ENCODE peak calls at places on chromosomes 2 and 18, in seven cellular contexts. C, G, N, V, X, I and R are unnamed samples.

GRCh38 chr18:37649930-37650329 is 84.3 kb upstream of the CELF4 start:
- DNase-seq in G (no peak), I (no peak), N (no peak), C (no peak), V (no peak), X (no peak), R (no peak)

GRCh38 chr2:54776494-54776893 is 53.0 kb downstream of the EML6 start:
- DNase-seq in N (no peak), X (no peak), I (no peak), G (no peak), C (no peak), V (no peak), R (no peak)

GRCh38 chr2:239245872-239246701 is 154.7 kb downstream of the HDAC4 start:
- DNase-seq in X (no peak), I (no peak), N (no peak), V (no peak), C (peak), G (peak), R (no peak)

GRCh38 chr2:204452464-204453023 is 92.7 kb upstream of the PARD3B start:
- DNase-seq in G (no peak), X (peak), I (peak), V (no peak), C (peak), N (no peak), R (peak)

GRCh38 chr2:118983133-118983532 is 41.1 kb downstream of the MARCO start:
- DNase-seq in I (no peak), G (no peak), X (no peak), V (no peak), C (no peak), N (no peak), R (no peak)

GRCh38 chr2:129934044-129934822 is 45.2 kb upstream of the RAB6C start:
- DNase-seq in X (no peak), I (peak), N (no peak), V (no peak), G (no peak), C (no peak), R (no peak)

GRCh38 chr18:66616523-66616983 is 12.7 kb upstream of the CDH19 start:
- DNase-seq in I (no peak), C (no peak), V (no peak), X (no peak), N (no peak), G (no peak), R (no peak)

GRCh38 chr2:71471276-71471675 is 17.9 kb downstream of the DYSF start:
- DNase-seq in X (peak), C (no peak), V (no peak), I (no peak), G (no peak), N (no peak), R (no peak)

GRCh38 chr2:128689971-128690370 is 371.3 kb upstream of the HS6ST1 start:
- DNase-seq in C (no peak), X (no peak), N (no peak), I (no peak), G (peak), V (no peak), R (peak)

GRCh38 chr18:58862404-58862803 is 2.3 kb upstream of the ZNF532 start:
- DNase-seq in N (no peak), V (no peak), X (no peak), I (no peak), G (peak), C (no peak), R (no peak)

GRCh38 chr2:214233164-214233563 is 177.7 kb upstream of the VWC2L start:
- DNase-seq in G (no peak), N (no peak), X (no peak), V (no peak), I (no peak), C (no peak), R (no peak)

GRCh38 chr2:101512993-101513392 is 38.1 kb upstream of the RFX8 start:
- DNase-seq in N (no peak), V (no peak), I (no peak), C (no peak), X (no peak), G (no peak), R (no peak)

GRCh38 chr2:178579006-178579405 is 98.7 kb downstream of the PLEKHA3 start:
- DNase-seq in C (no peak), N (no peak), V (no peak), G (no peak), I (no peak), X (peak), R (no peak)

GRCh38 chr2:205403244-205403845 is 279.0 kb upstream of the NRP2 start:
- DNase-seq in V (no peak), N (no peak), G (no peak), X (peak), I (peak), C (no peak), R (no peak)

GRCh38 chr2:237590272-237591020 is at the start of gene RAB17:
- DNase-seq in G (no peak), N (no peak), V (no peak), I (no peak), X (no peak), C (no peak), R (no peak)

DNA sequence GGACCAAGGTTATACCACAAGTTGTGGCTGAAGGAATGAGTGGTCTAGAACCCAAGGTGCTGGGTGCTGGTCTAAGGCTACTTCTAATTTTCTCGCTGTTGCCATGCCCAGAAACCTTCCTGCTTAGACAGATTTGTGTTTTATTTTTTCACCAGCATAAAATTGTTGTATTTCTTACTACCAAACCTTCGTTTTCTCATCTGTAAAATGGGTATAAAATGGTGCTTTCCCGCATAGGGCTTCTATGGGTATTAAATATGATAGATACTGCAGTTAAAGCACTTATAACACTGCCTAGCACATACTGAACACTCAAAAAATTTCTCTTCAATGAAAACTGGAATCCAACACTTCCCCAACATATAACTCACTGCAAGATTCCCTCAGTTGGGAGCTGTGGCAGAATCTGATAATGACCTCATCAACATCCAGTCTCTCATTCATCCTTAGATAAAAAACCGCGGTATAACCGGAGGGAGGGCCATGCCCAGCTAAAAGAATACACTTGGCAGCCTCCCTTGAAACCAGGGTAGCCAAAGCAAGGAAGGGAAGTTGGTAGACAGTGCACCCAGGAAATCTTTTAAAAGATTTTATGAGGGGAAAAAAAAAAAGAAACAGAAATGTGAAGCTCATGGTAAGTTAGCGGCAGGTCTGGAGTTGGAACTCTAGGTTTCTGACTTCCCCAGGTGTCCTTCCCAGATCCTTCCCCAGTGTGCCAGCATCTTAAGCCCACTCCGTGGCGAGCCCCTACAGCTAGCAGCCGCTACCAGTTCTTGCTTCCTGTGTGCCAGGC is 1.2 kb downstream of the NEMP2 start:
- DNase-seq in G (no peak), X (no peak), C (no peak), V (peak), N (peak), I (no peak), R (no peak)
- H3K4me3 ChIP-seq in G (peak), X (peak), C (peak), V (peak), N (peak), I (peak), R (peak)

GRCh38 chr2:226580403-226580802 is 219.2 kb downstream of the IRS1 start:
- DNase-seq in V (no peak), G (no peak), C (no peak), I (no peak), X (no peak), N (no peak), R (no peak)
- H3K4me3 ChIP-seq in V (no peak), G (no peak), C (no peak), I (no peak), X (no peak), N (no peak), R (no peak)

GRCh38 chr2:150542172-150542571 is 54.7 kb upstream of the RND3 start:
- DNase-seq in V (no peak), X (no peak), N (no peak), I (no peak), C (no peak), G (no peak), R (no peak)
- H3K4me3 ChIP-seq in V (no peak), X (no peak), N (no peak), I (no peak), C (no peak), G (no peak), R (no peak)

DNA sequence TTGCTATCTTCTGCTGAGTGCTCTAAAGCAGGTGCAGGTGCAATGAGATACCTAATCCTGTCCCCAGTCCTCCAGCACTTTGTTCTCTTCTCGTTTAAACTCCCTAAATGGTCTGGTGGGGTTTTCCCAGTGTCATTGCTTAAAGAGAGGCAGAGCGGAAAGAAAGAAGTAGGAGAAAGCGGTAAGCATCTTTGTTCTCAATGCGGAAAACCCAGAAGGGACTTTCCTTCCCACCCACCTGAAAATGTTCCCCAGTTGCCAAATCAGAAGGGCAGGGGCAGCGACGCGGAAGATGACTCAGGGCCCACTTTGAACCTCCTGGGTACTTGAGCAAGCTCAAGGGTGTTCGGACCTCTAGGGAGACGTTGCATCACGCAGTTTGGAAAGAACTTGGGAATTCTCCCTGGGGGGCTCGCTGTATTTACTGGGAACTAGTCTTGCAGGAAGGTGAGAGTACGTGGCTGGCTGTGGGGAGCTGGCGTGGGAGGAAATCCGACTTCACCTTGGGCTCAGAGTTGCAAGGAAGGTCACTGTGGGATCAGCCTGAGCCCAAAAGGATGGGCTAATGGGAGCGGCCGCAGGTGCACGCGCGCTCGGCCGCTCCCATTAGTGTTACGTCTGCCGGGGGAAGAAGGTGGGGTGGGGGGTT is 587 bp upstream of the SGPP2 start:
- DNase-seq in I (no peak), X (no peak), V (no peak), C (no peak), G (no peak), N (no peak), R (no peak)
- H3K4me3 ChIP-seq in I (no peak), X (no peak), V (peak), C (peak), G (peak), N (no peak), R (peak)

GRCh38 chr2:151408788-151409600 is 708 bp upstream of the RIF1 start:
- DNase-seq in G (no peak), C (no peak), I (no peak), N (no peak), V (no peak), X (no peak), R (no peak)
- H3K4me3 ChIP-seq in G (peak), C (peak), I (peak), N (peak), V (peak), X (peak), R (peak)

GRCh38 chr2:177549171-177549570 is 156.6 kb downstream of the AGPS start:
- DNase-seq in G (no peak), X (no peak), I (no peak), N (no peak), V (no peak), C (no peak), R (no peak)
- H3K4me3 ChIP-seq in G (no peak), X (no peak), I (no peak), N (no peak), V (no peak), C (no peak), R (no peak)

GRCh38 chr18:43405097-43405496 is 127.8 kb upstream of the SYT4 start:
- DNase-seq in I (no peak), V (no peak), C (no peak), X (no peak), N (no peak), G (no peak), R (no peak)
- H3K4me3 ChIP-seq in I (no peak), V (no peak), C (no peak), X (no peak), N (no peak), G (no peak), R (no peak)